ENCODE peak calls at places on chromosomes 11 and 22, in six cellular contexts. O, K, V, R, U and B are unnamed samples.

GRCh38 chr11:26227311-26227710 is 104.6 kb upstream of the ANO3 start:
- DNase-seq in K (peak), O (peak), U (peak), V (no peak), R (peak), B (peak)

GRCh38 chr22:44824271-44824670 is 71.9 kb downstream of the ARHGAP8 start:
- DNase-seq in U (no peak), V (no peak), R (no peak), O (no peak), K (no peak), B (no peak)

GRCh38 chr22:37525073-37525745 is 6.0 kb upstream of the CARD10 start:
- DNase-seq in R (peak), U (peak), O (no peak), V (no peak), K (peak), B (peak)

GRCh38 chr11:5655474-5655873 is 29.4 kb downstream of the TRIM5 start:
- DNase-seq in U (no peak), V (no peak), O (no peak), R (no peak), K (no peak), B (no peak)

GRCh38 chr22:48757581-48757980 is 1070.1 kb downstream of the BRD1 start:
- DNase-seq in O (no peak), U (no peak), K (no peak), R (no peak), V (peak), B (no peak)

GRCh38 chr11:101331411-101331810 is 201.8 kb upstream of the PGR start:
- DNase-seq in V (no peak), K (no peak), R (no peak), O (no peak), U (no peak), B (no peak)

GRCh38 chr11:116598556-116598955 is 174.2 kb downstream of the BUD13 start:
- DNase-seq in U (no peak), K (no peak), V (no peak), O (no peak), R (no peak), B (no peak)

GRCh38 chr11:28089378-28089777 is 18.6 kb downstream of the KIF18A start:
- DNase-seq in K (peak), V (no peak), U (no peak), R (no peak), O (no peak), B (no peak)

GRCh38 chr11:75570559-75571139 is 8.6 kb downstream of the SERPINH1 start:
- DNase-seq in R (no peak), U (no peak), O (no peak), K (no peak), V (no peak), B (no peak)

GRCh38 chr11:114172871-114173444 is 113.4 kb downstream of the ZBTB16 start:
- DNase-seq in K (no peak), U (no peak), R (no peak), V (no peak), O (no peak), B (no peak)

DNA sequence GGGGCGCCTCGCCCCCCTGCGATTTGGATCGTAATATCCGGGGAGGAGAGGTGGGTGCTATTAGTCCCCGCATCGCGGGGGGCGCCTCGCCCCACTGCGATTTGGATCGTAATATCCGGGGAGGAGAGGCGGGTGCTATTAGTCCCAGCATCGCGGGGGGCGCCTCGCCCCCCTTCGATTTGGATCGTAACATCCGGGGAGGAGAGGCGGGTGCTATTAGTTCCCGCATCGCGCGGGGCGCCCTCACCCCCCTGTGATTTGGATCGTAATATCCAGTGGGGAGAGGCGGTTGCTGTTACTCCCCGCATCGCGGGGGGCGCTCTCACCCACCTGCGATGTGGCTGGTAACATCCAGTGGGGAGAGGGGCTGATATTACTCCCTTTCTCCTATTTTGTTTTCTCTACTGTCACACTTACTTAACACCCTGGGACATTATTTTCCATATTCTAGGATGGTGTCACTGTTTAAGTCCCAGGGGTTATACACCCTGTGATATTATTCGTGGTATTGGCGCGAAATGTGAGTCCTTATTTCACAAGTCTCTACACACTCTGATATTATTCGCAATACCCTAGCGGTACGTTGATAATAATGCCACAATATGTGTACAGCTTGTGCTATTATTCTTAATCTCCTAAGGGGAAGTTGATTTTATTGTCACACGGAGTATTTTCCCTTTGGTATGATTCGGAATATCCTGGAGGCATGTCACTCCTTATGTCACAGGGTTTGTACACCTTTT is 57.8 kb upstream of the ALDH3B2 start:
- DNase-seq in O (peak), R (no peak), K (no peak), U (no peak), V (no peak), B (no peak)
- TF ChIP-seq CTCF in O (peak), R (peak), K (peak), U (peak), V (peak), B (peak)

GRCh38 chr11:64516226-64516625 is 74.8 kb upstream of the SLC22A12 start:
- DNase-seq in O (no peak), V (no peak), K (no peak), U (no peak), R (no peak), B (no peak)
- TF ChIP-seq CTCF in O (peak), V (no peak), K (no peak), U (no peak), R (peak), B (no peak)

GRCh38 chr11:43123443-43123842 is 188.4 kb upstream of the API5 start:
- DNase-seq in R (no peak), K (no peak), O (no peak), U (no peak), V (no peak), B (no peak)

GRCh38 chr11:43116071-43116470 is 195.7 kb upstream of the API5 start:
- DNase-seq in V (no peak), K (no peak), R (no peak), U (no peak), O (no peak), B (no peak)

GRCh38 chr11:43124272-43124920 is 187.4 kb upstream of the API5 start:
- DNase-seq in U (no peak), V (no peak), K (no peak), R (no peak), O (no peak), B (no peak)

DNA sequence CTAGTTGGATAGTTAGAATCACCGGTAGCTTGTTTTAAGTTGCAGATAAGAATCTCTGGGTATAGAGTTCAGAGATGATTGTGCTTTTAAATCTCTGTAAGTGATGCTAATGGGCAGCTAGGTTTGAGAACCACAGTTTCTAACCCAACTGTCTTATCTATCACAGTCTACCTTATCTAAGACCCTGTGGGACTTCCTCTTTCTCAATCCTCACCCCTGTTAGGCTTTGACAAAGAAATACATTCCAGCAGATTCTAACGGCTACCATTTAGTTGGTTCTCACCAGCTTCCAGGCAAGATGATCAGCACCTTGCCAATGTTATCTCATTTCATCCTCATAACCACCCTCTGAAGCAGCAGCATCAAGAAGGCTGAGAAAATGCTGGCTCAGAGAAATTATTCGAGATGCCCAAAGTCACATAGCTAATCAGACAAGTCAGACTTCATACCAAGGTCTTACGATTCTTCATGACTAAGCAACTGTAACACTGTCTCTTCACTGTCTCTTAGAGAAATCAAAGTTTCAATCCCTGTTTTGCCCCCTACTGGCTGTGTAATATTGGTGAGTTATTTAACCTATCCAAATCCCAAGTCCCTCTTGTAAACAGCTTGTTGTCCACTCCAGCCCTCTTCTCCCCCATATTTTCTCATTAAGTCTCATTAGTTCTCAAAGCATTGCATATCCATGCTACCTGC is 192.4 kb upstream of the API5 start:
- DNase-seq in R (no peak), K (no peak), O (no peak), U (no peak), V (no peak), B (no peak)
- TF ChIP-seq CTCF in R (no peak), K (no peak), O (peak), U (no peak), V (no peak), B (no peak)

DNA sequence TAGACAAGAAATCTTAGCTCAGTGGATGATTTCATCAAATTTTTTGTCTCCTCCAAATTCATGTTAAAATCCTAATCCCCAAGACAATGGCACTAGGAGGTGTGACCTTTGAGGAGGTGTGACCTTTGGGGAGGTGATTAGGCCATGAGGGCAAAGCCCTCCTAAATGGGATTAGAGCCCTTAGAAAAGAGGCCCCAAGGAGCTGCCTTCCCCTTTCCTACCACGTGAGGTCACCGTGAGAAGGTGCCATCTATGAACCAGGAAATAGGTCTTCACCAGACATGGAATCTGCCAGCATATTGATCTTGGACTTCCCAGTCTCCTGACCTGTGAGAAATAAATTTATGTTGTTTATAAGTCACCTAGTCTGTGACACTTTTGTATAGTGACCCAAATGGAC is 138.7 kb downstream of the TRIM29 start:
- DNase-seq in K (no peak), V (no peak), U (no peak), R (no peak), O (peak), B (no peak)
- TF ChIP-seq CTCF in K (no peak), V (no peak), U (no peak), R (peak), O (peak), B (no peak)

GRCh38 chr11:12410006-12410728 is 32.8 kb downstream of the PARVA start:
- DNase-seq in U (no peak), V (no peak), R (no peak), O (peak), K (peak), B (peak)

GRCh38 chr11:12413141-12414055 is 36.0 kb downstream of the PARVA start:
- DNase-seq in V (no peak), K (peak), R (no peak), U (no peak), O (no peak), B (peak)

GRCh38 chr11:12411395-12411794 is 34.0 kb downstream of the PARVA start:
- DNase-seq in O (no peak), V (no peak), R (no peak), K (no peak), U (no peak), B (no peak)

GRCh38 chr11:12409621-12410005 is 32.2 kb downstream of the PARVA start:
- DNase-seq in K (peak), O (no peak), R (no peak), U (no peak), V (no peak), B (peak)

GRCh38 chr11:12411806-12412727 is 34.7 kb downstream of the PARVA start:
- DNase-seq in U (peak), R (peak), K (peak), V (no peak), O (peak), B (peak)
- TF ChIP-seq CTCF in U (peak), R (peak), K (peak), V (peak), O (peak), B (peak)